ENCODE peak calls at places on chromosome 17, in six cellular contexts. O, H, C, D, G and X are unnamed samples.
A peak's percentile ranks its signal among the peaks of the same experiment; 100 is the strongest.

GRCh38 chr17:64384253-64385186 is 6.1 kb downstream of the PECAM1 start:
- DNase-seq in O (no peak), H (no peak), C (peak; percentile 90), D (peak; percentile 45), G (peak; percentile 5), X (no peak)

GRCh38 chr17:44115585-44116415 is 7.6 kb downstream of the HDAC5 start:
- DNase-seq in O (peak; percentile 63), H (no peak), C (no peak), D (no peak), G (no peak), X (peak; percentile 86)

GRCh38 chr17:39701012-39701783 is 1.3 kb downstream of the ERBB2 start:
- DNase-seq in O (peak; percentile 30), H (no peak), C (no peak), D (no peak), G (no peak), X (no peak)

GRCh38 chr17:29616300-29617048 is 6.2 kb downstream of the CORO6 start:
- DNase-seq in O (no peak), H (no peak), C (no peak), D (peak; percentile 22), G (no peak), X (no peak)

GRCh38 chr17:42305543-42306384 is 17.5 kb downstream of the STAT5A start:
- DNase-seq in O (no peak), H (no peak), C (no peak), D (no peak), G (no peak), X (no peak)

GRCh38 chr17:802901-803881 is 21.0 kb downstream of the MRM3 start:
- DNase-seq in O (no peak), H (no peak), C (no peak), D (no peak), G (no peak), X (no peak)

GRCh38 chr17:59893617-59894100 is 738 bp downstream of the RPS6KB1 start:
- DNase-seq in O (peak; percentile 67), H (no peak), C (no peak), D (no peak), G (no peak), X (no peak)

GRCh38 chr17:48961516-48962233 is 6.7 kb downstream of the GIP start:
- DNase-seq in O (peak; percentile 56), H (no peak), C (peak; percentile 60), D (no peak), G (no peak), X (peak; percentile 89)

GRCh38 chr17:44004761-44005526 is 522 bp downstream of the NAGS start:
- DNase-seq in O (peak; percentile 58), H (no peak), C (no peak), D (no peak), G (peak; percentile 78), X (no peak)

GRCh38 chr17:83073389-83074063 is 5.9 kb upstream of the METRNL start:
- DNase-seq in O (no peak), H (no peak), C (peak; percentile 36), D (peak; percentile 20), G (no peak), X (no peak)

GRCh38 chr17:15392326-15392739 is 50.9 kb upstream of the TEKT3 start:
- DNase-seq in O (no peak), H (no peak), C (peak; percentile 90), D (no peak), G (no peak), X (no peak)

GRCh38 chr17:58755577-58756245 is at the start of gene PPM1E:
- DNase-seq in O (peak; percentile 99), H (peak; percentile 21), C (peak; percentile 39), D (peak; percentile 32), G (peak; percentile 69), X (peak; percentile 93)

GRCh38 chr17:15231851-15232516 is 33.1 kb downstream of the PMP22 start:
- DNase-seq in O (no peak), H (no peak), C (no peak), D (no peak), G (no peak), X (no peak)

GRCh38 chr17:61251939-61252865 is 147.4 kb upstream of the TBX2 start:
- DNase-seq in O (no peak), H (peak; percentile 92), C (peak; percentile 97), D (peak; percentile 24), G (peak; percentile 94), X (no peak)

GRCh38 chr17:16915752-16916556 is 56.0 kb downstream of the TNFRSF13B start:
- DNase-seq in O (peak; percentile 70), H (no peak), C (no peak), D (no peak), G (peak; percentile 77), X (peak; percentile 66)

GRCh38 chr17:27506348-27507218 is 50.3 kb downstream of the KSR1 start:
- DNase-seq in O (peak; percentile 35), H (no peak), C (peak; percentile 75), D (no peak), G (no peak), X (no peak)

GRCh38 chr17:44761932-44762810 is 3.4 kb downstream of the ADAM11 start:
- DNase-seq in O (no peak), H (no peak), C (no peak), D (no peak), G (no peak), X (no peak)

GRCh38 chr17:19255279-19255678 is 18.1 kb downstream of the EPN2 start:
- DNase-seq in O (no peak), H (no peak), C (no peak), D (no peak), G (no peak), X (no peak)

GRCh38 chr17:19262650-19263620 is 25.8 kb downstream of the EPN2 start:
- DNase-seq in O (no peak), H (no peak), C (peak; percentile 59), D (no peak), G (no peak), X (no peak)

GRCh38 chr17:19254651-19255050 is 17.5 kb downstream of the EPN2 start:
- DNase-seq in O (no peak), H (no peak), C (no peak), D (no peak), G (no peak), X (no peak)

GRCh38 chr17:19260958-19261357 is 23.8 kb downstream of the EPN2 start:
- DNase-seq in O (peak; percentile 17), H (no peak), C (no peak), D (no peak), G (no peak), X (no peak)

DNA sequence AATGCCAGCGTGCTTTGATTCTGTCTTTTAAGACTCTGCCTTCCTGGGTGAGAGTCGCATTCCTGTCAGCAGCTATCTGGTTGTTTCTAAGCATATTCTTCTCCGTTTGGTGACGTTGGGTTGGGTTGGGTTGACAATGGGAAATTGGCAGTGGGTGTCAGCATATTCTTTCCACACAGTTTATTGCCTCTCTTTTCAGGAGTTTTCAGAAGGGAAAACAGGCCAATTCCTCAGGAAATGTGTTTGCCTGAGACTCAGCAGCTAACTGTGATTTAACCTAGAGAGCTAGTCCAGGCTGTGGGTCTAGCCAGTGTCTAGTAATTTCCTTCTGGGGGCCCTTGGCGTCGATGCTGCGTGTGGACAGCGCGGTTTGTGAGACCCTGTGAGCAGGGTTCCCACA is 21.2 kb downstream of the EPN2 start:
- DNase-seq in O (no peak), H (no peak), C (no peak), D (no peak), G (no peak), X (no peak)
- TF ChIP-seq CTCF in O (no peak), H (no peak), C (no peak), D (no peak), G (no peak), X (no peak)

GRCh38 chr17:35129973-35130351 is 8.5 kb downstream of the FNDC8 start:
- DNase-seq in O (no peak), H (no peak), C (no peak), D (no peak), G (no peak), X (no peak)
- H3K27ac ChIP-seq in O (no peak overlapping the region), H (no peak overlapping the region), C (no peak overlapping the region), D (no peak overlapping the region), G (no peak overlapping the region), X (no peak overlapping the region)

DNA sequence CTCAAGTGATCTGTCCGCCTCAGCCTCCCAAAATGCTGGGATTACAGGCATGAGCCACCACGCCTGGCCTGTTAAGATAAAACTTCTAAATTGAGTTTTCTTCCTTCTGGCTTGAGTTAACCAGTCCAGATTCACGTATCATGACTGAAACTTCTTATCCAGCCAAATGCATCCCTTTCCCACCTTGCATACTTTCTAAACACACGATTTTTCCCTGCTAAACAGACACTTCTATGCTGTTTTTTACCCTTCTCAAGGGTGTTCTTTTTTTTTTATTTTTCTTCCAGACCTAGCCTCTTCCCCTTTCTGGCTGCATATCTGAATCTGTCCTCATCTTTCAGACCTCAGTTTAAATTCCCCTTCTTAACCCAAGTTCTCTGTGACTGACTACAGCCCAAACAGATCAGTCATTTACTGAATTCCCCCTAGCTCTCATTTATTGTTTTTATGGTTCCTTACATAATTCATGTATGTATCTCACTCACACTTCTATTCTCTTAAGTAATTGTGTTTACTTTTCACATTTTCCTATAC is 5.4 kb downstream of the EVI2B start:
- DNase-seq in O (no peak), H (no peak), C (no peak), D (no peak), G (no peak), X (no peak)
- H3K4me3 ChIP-seq in O (no peak overlapping the region), H (no peak overlapping the region), C (no peak overlapping the region), D (peak overlapping the region; percentile 54), G (peak overlapping the region; percentile 14), X (no peak overlapping the region)

DNA sequence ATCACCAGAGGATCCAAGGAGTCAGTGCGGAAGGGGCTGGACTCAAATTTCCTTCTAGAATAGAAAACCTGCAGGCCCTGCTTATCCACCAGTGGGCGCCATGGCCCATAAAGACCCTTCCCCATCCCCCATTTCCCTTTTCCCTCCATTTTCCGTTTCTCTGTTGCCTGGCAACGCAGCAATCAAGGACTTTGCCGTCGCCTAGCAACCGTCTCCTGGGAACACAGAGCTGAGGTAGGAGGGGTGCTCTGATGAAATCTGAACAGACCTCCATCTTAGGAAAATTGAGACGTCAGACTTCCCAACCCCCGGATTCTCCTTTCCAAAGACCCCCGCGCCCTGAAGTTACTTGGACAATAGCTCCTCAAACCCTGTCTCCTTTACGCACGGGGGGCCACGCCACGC is 5.7 kb downstream of the DLG4 start:
- DNase-seq in O (peak; percentile 100), H (peak; percentile 78), C (peak; percentile 68), D (no peak), G (no peak), X (peak; percentile 92)
- TF ChIP-seq CTCF in O (peak; percentile 94), H (peak; percentile 56), C (peak; percentile 45), D (peak; percentile 62), G (peak; percentile 33), X (peak; percentile 70)

DNA sequence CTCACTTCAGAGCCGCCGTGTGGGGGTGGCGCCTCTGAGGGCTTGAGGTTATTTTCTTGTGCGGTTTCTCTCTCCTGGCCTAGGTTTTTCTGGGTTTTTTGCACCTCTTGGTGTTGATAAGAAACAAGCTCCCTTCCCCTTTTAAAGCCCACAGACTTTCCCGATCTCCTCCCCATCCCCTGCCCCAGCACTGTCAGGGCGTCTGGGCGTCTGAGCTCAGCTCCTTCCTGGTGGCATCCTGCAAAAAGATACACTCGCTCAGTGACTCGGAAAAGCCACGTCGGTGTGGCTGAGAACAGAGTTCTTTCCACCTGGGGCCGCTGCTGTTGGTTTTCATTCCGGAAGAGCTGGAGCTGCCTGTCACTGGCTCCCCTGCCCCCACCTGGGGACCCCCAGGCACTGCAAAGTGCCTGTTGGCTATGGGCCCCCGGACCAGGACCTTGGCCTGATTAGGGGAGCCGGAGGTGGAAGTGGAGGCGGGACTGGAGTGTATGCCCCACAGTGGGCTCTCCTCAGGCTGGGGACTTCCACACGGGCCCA is 14.5 kb downstream of the BAIAP2 start:
- DNase-seq in O (no peak), H (no peak), C (no peak), D (no peak), G (no peak), X (no peak)
- H3K27ac ChIP-seq in O (no peak overlapping the region), H (peak overlapping the region; percentile 73), C (peak overlapping the region; percentile 78), D (no peak overlapping the region), G (peak overlapping the region; percentile 82), X (peak overlapping the region; percentile 52)

GRCh38 chr17:77376795-77377751 is 236.3 kb downstream of the SEC14L1 start:
- DNase-seq in O (no peak), H (no peak), C (peak; percentile 60), D (no peak), G (peak; percentile 75), X (peak; percentile 74)
- H3K4me3 ChIP-seq in O (no peak overlapping the region), H (no peak overlapping the region), C (peak overlapping the region; percentile 3), D (peak overlapping the region; percentile 99), G (peak overlapping the region; percentile 87), X (peak overlapping the region; percentile 14)